ENCODE peak calls at places on chromosomes 16 and 17, in eight cellular contexts. One of them, this sample, is unnamed.

GRCh38 chr16:17266606-17267313 is 204.0 kb downstream of the XYLT1 start:
- DNase-seq in stimulated activated CD8-positive, alpha-beta memory T cell treated with anti-CD3 and anti-CD28 coated beads, Interleukin-4, amount 100 ng/mL, for 1 hour: no peak
- DNase-seq in HS-27A: no peak
- DNase-seq in T-helper 9 cell: no peak
- DNase-seq in GM12891: no peak
- DNase-seq in hepatic stellate cell: no peak
- DNase-seq in OCI-LY7: no peak
- DNase-seq in tibial nerve: no peak
- DNase-seq in this sample: peak; percentile 66

GRCh38 chr17:37752482-37752881 is 7.6 kb upstream of the HNF1B start:
- DNase-seq in stimulated activated CD8-positive, alpha-beta memory T cell treated with anti-CD3 and anti-CD28 coated beads, Interleukin-4, amount 100 ng/mL, for 1 hour: no peak
- DNase-seq in HS-27A: peak; percentile 7
- DNase-seq in T-helper 9 cell: no peak
- DNase-seq in GM12891: no peak
- DNase-seq in hepatic stellate cell: no peak
- DNase-seq in OCI-LY7: no peak
- DNase-seq in tibial nerve: no peak
- DNase-seq in this sample: no peak

GRCh38 chr17:1038459-1039118 is 41.7 kb downstream of the TIMM22 start:
- DNase-seq in stimulated activated CD8-positive, alpha-beta memory T cell treated with anti-CD3 and anti-CD28 coated beads, Interleukin-4, amount 100 ng/mL, for 1 hour: no peak
- DNase-seq in HS-27A: no peak
- DNase-seq in T-helper 9 cell: no peak
- DNase-seq in GM12891: no peak
- DNase-seq in hepatic stellate cell: no peak
- DNase-seq in OCI-LY7: no peak
- DNase-seq in tibial nerve: no peak
- DNase-seq in this sample: no peak

GRCh38 chr16:35564889-35565288 is 2105.5 kb downstream of the TP53TG3F start:
- DNase-seq in stimulated activated CD8-positive, alpha-beta memory T cell treated with anti-CD3 and anti-CD28 coated beads, Interleukin-4, amount 100 ng/mL, for 1 hour: no peak
- DNase-seq in HS-27A: no peak
- DNase-seq in T-helper 9 cell: no peak
- DNase-seq in GM12891: no peak
- DNase-seq in hepatic stellate cell: no peak
- DNase-seq in OCI-LY7: no peak
- DNase-seq in tibial nerve: no peak
- DNase-seq in this sample: no peak

GRCh38 chr16:58243528-58244004 is 45.7 kb upstream of the CSNK2A2 start:
- DNase-seq in stimulated activated CD8-positive, alpha-beta memory T cell treated with anti-CD3 and anti-CD28 coated beads, Interleukin-4, amount 100 ng/mL, for 1 hour: no peak
- DNase-seq in HS-27A: no peak
- DNase-seq in T-helper 9 cell: no peak
- DNase-seq in GM12891: peak; percentile 24
- DNase-seq in hepatic stellate cell: no peak
- DNase-seq in OCI-LY7: peak; percentile 83
- DNase-seq in tibial nerve: no peak
- DNase-seq in this sample: no peak

GRCh38 chr17:81059026-81059425 is 24.1 kb downstream of the BAIAP2 start:
- DNase-seq in stimulated activated CD8-positive, alpha-beta memory T cell treated with anti-CD3 and anti-CD28 coated beads, Interleukin-4, amount 100 ng/mL, for 1 hour: no peak
- DNase-seq in HS-27A: no peak
- DNase-seq in T-helper 9 cell: no peak
- DNase-seq in GM12891: no peak
- DNase-seq in hepatic stellate cell: no peak
- DNase-seq in OCI-LY7: no peak
- DNase-seq in tibial nerve: no peak
- DNase-seq in this sample: no peak

GRCh38 chr17:76871668-76872067 is 3.5 kb downstream of the MGAT5B start:
- DNase-seq in stimulated activated CD8-positive, alpha-beta memory T cell treated with anti-CD3 and anti-CD28 coated beads, Interleukin-4, amount 100 ng/mL, for 1 hour: no peak
- DNase-seq in HS-27A: no peak
- DNase-seq in T-helper 9 cell: no peak
- DNase-seq in GM12891: no peak
- DNase-seq in hepatic stellate cell: no peak
- DNase-seq in OCI-LY7: no peak
- DNase-seq in tibial nerve: no peak
- DNase-seq in this sample: no peak

GRCh38 chr17:42535400-42536047 is 517 bp upstream of the NAGLU start:
- DNase-seq in stimulated activated CD8-positive, alpha-beta memory T cell treated with anti-CD3 and anti-CD28 coated beads, Interleukin-4, amount 100 ng/mL, for 1 hour: no peak
- DNase-seq in HS-27A: no peak
- DNase-seq in T-helper 9 cell: no peak
- DNase-seq in GM12891: no peak
- DNase-seq in hepatic stellate cell: no peak
- DNase-seq in OCI-LY7: peak; percentile 37
- DNase-seq in tibial nerve: no peak
- DNase-seq in this sample: no peak

GRCh38 chr17:15915996-15916395 is 28.9 kb upstream of the ADORA2B start:
- DNase-seq in stimulated activated CD8-positive, alpha-beta memory T cell treated with anti-CD3 and anti-CD28 coated beads, Interleukin-4, amount 100 ng/mL, for 1 hour: no peak
- DNase-seq in HS-27A: no peak
- DNase-seq in T-helper 9 cell: no peak
- DNase-seq in GM12891: no peak
- DNase-seq in hepatic stellate cell: no peak
- DNase-seq in OCI-LY7: no peak
- DNase-seq in tibial nerve: no peak
- DNase-seq in this sample: no peak

GRCh38 chr17:82019905-82020873 is 2.5 kb downstream of the CENPX start:
- DNase-seq in stimulated activated CD8-positive, alpha-beta memory T cell treated with anti-CD3 and anti-CD28 coated beads, Interleukin-4, amount 100 ng/mL, for 1 hour: no peak
- DNase-seq in HS-27A: no peak
- DNase-seq in T-helper 9 cell: peak; percentile 59
- DNase-seq in GM12891: peak; percentile 85
- DNase-seq in hepatic stellate cell: peak; percentile 58
- DNase-seq in OCI-LY7: peak; percentile 86
- DNase-seq in tibial nerve: no peak
- DNase-seq in this sample: no peak

GRCh38 chr16:4734730-4735575 is 616 bp downstream of the DNAAF8 start:
- DNase-seq in stimulated activated CD8-positive, alpha-beta memory T cell treated with anti-CD3 and anti-CD28 coated beads, Interleukin-4, amount 100 ng/mL, for 1 hour: peak; percentile 93
- DNase-seq in HS-27A: peak; percentile 38
- DNase-seq in T-helper 9 cell: peak; percentile 97
- DNase-seq in GM12891: peak; percentile 94
- DNase-seq in hepatic stellate cell: peak; percentile 93
- DNase-seq in OCI-LY7: peak; percentile 93
- DNase-seq in tibial nerve: peak; percentile 88
- DNase-seq in this sample: peak; percentile 73

GRCh38 chr16:17607624-17608023 is 136.9 kb upstream of the XYLT1 start:
- DNase-seq in stimulated activated CD8-positive, alpha-beta memory T cell treated with anti-CD3 and anti-CD28 coated beads, Interleukin-4, amount 100 ng/mL, for 1 hour: no peak
- DNase-seq in HS-27A: no peak
- DNase-seq in T-helper 9 cell: no peak
- DNase-seq in GM12891: no peak
- DNase-seq in hepatic stellate cell: no peak
- DNase-seq in OCI-LY7: no peak
- DNase-seq in tibial nerve: no peak
- DNase-seq in this sample: no peak

GRCh38 chr16:84839054-84839453 is 19.3 kb downstream of the CRISPLD2 start:
- DNase-seq in stimulated activated CD8-positive, alpha-beta memory T cell treated with anti-CD3 and anti-CD28 coated beads, Interleukin-4, amount 100 ng/mL, for 1 hour: no peak
- DNase-seq in HS-27A: no peak
- DNase-seq in T-helper 9 cell: no peak
- DNase-seq in GM12891: no peak
- DNase-seq in hepatic stellate cell: no peak
- DNase-seq in OCI-LY7: no peak
- DNase-seq in tibial nerve: no peak
- DNase-seq in this sample: no peak

GRCh38 chr17:33371377-33371776 is 78.3 kb upstream of the ASIC2 start:
- DNase-seq in stimulated activated CD8-positive, alpha-beta memory T cell treated with anti-CD3 and anti-CD28 coated beads, Interleukin-4, amount 100 ng/mL, for 1 hour: no peak
- DNase-seq in HS-27A: no peak
- DNase-seq in T-helper 9 cell: no peak
- DNase-seq in GM12891: no peak
- DNase-seq in hepatic stellate cell: no peak
- DNase-seq in OCI-LY7: no peak
- DNase-seq in tibial nerve: no peak
- DNase-seq in this sample: no peak

This sample was measured in gastrocnemius medialis.